ENCODE peak calls at places on chromosomes 12 and 14, in nine cellular contexts. S is NCI-H1694 treated with DMSO at 0.1 percent for 48 hours, I is activated T-cell treated with anti-CD3 and anti-CD28 coated beads for 24 hours, M is HCEC 1CT, R is NCI-H774, U is hypothalamus, Y is astrocyte of the spinal cord, Q is NCI-H446, A is glutamatergic neuron. D is an unnamed sample.
A peak's percentile ranks its signal among the peaks of the same experiment; 100 is the strongest.

GRCh38 chr12:124824195-124824594 is 39.5 kb downstream of the SCARB1 start:
- DNase-seq in R (no peak), U (no peak), M (no peak), Q (no peak), A (no peak), S (no peak), I (no peak), Y (no peak), D (no peak)

GRCh38 chr14:92601131-92601710 is 87.6 kb downstream of the RIN3 start:
- DNase-seq in S (no peak), Y (no peak), A (no peak), U (no peak), R (no peak), Q (no peak), I (no peak), M (no peak), D (no peak)

GRCh38 chr12:92068441-92068840 is 77.2 kb downstream of the BTG1 start:
- DNase-seq in R (peak; percentile 61), S (peak; percentile 81), A (no peak), M (no peak), I (no peak), U (no peak), Q (peak; percentile 45), Y (no peak), D (no peak)

GRCh38 chr12:98465950-98466349 is 49.4 kb upstream of the TMPO start:
- DNase-seq in R (no peak), I (no peak), S (no peak), A (no peak), Y (no peak), M (no peak), Q (no peak), U (no peak), D (no peak)

GRCh38 chr12:57072661-57073060 is 5.9 kb downstream of the NEMP1 start:
- DNase-seq in A (no peak), U (no peak), Q (no peak), S (no peak), I (no peak), M (peak; percentile 44), Y (no peak), R (no peak), D (no peak)

GRCh38 chr14:73567951-73568885 is 795 bp upstream of the ACOT2 start:
- DNase-seq in Q (no peak), R (no peak), M (peak; percentile 44), A (no peak), Y (peak; percentile 6), S (peak; percentile 32), I (no peak), U (no peak), D (no peak)

GRCh38 chr12:106459534-106459933 is 102.0 kb downstream of the POLR3B start:
- DNase-seq in Y (no peak), U (no peak), S (no peak), M (no peak), Q (no peak), R (no peak), A (no peak), I (no peak), D (no peak)

GRCh38 chr14:69543341-69544249 is 31.1 kb downstream of the CCDC177 start:
- DNase-seq in R (no peak), Y (peak; percentile 89), A (peak; percentile 48), U (no peak), M (peak; percentile 97), I (no peak), Q (no peak), S (peak; percentile 5), D (peak; percentile 71)

GRCh38 chr14:64500088-64500487 is 3.5 kb downstream of the ZBTB25 start:
- DNase-seq in U (no peak), Q (no peak), S (no peak), R (no peak), Y (no peak), M (no peak), I (no peak), A (no peak), D (no peak)

GRCh38 chr14:99055019-99055418 is 217.0 kb downstream of the BCL11B start:
- DNase-seq in Y (no peak), A (no peak), I (no peak), M (no peak), U (no peak), Q (no peak), R (no peak), S (no peak), D (no peak)

GRCh38 chr12:83767723-83768122 is 1081.0 kb downstream of the TMTC2 start:
- DNase-seq in U (no peak), A (no peak), I (no peak), Y (no peak), M (no peak), Q (no peak), R (no peak), S (no peak), D (no peak)

GRCh38 chr12:124581299-124581698 is 13.9 kb upstream of the NCOR2 start:
- DNase-seq in Q (no peak), U (no peak), Y (no peak), I (no peak), A (no peak), R (no peak), S (no peak), M (no peak), D (peak; percentile 58)

GRCh38 chr12:39144613-39145061 is 239.2 kb upstream of the CPNE8 start:
- DNase-seq in M (no peak), U (no peak), Y (no peak), S (no peak), A (peak; percentile 17), Q (no peak), R (no peak), I (no peak), D (no peak)

GRCh38 chr12:116590561-116590960 is 31.4 kb downstream of the MAP1LC3B2 start:
- DNase-seq in I (no peak), A (no peak), M (no peak), Y (no peak), Q (no peak), S (no peak), R (no peak), U (no peak), D (no peak)

GRCh38 chr12:86711716-86712115 is 455.5 kb upstream of the MGAT4C start:
- DNase-seq in U (no peak), R (no peak), Y (no peak), S (no peak), M (no peak), Q (no peak), A (no peak), I (no peak), D (no peak)

D was measured in RCC 7860.